ENCODE peak calls at places on chromosomes 3 and 15, in nine cellular contexts. One of them, this sample, is unnamed.

GRCh38 chr15:52082197-52083036 is 30.2 kb downstream of the BCL2L10 start:
- DNase-seq in AG04449: no peak
- DNase-seq in BJ: no peak
- DNase-seq in GM20000: peak; percentile 54
- DNase-seq in activated CD4-positive, alpha-beta memory T cell treated with anti-CD3 and anti-CD28 coated beads, Interleukin-2, amount 10 ng/mL, durations not matched to agents 7 days and 5 days: peak; percentile 19
- DNase-seq in frontal cortex: no peak
- DNase-seq in lower lobe of right lung: no peak
- DNase-seq in WERI-Rb-1: no peak
- DNase-seq in NCI-H2081: no peak
- DNase-seq in this sample: no peak

GRCh38 chr3:51384145-51384729 is 854 bp upstream of the MANF start:
- DNase-seq in AG04449: no peak
- DNase-seq in BJ: no peak
- DNase-seq in GM20000: peak; percentile 52
- DNase-seq in activated CD4-positive, alpha-beta memory T cell treated with anti-CD3 and anti-CD28 coated beads, Interleukin-2, amount 10 ng/mL, durations not matched to agents 7 days and 5 days: peak; percentile 39
- DNase-seq in frontal cortex: peak; percentile 58
- DNase-seq in lower lobe of right lung: no peak
- DNase-seq in WERI-Rb-1: no peak
- DNase-seq in NCI-H2081: no peak
- DNase-seq in this sample: no peak

GRCh38 chr3:31732548-31732947 is 199.8 kb downstream of the STT3B start:
- DNase-seq in AG04449: no peak
- DNase-seq in BJ: no peak
- DNase-seq in GM20000: no peak
- DNase-seq in activated CD4-positive, alpha-beta memory T cell treated with anti-CD3 and anti-CD28 coated beads, Interleukin-2, amount 10 ng/mL, durations not matched to agents 7 days and 5 days: no peak
- DNase-seq in frontal cortex: no peak
- DNase-seq in lower lobe of right lung: no peak
- DNase-seq in WERI-Rb-1: no peak
- DNase-seq in NCI-H2081: no peak
- DNase-seq in this sample: no peak

GRCh38 chr3:8724108-8724752 is 9.4 kb upstream of the CAV3 start:
- DNase-seq in AG04449: no peak
- DNase-seq in BJ: no peak
- DNase-seq in GM20000: no peak
- DNase-seq in activated CD4-positive, alpha-beta memory T cell treated with anti-CD3 and anti-CD28 coated beads, Interleukin-2, amount 10 ng/mL, durations not matched to agents 7 days and 5 days: no peak
- DNase-seq in frontal cortex: no peak
- DNase-seq in lower lobe of right lung: no peak
- DNase-seq in WERI-Rb-1: no peak
- DNase-seq in NCI-H2081: no peak
- DNase-seq in this sample: no peak

GRCh38 chr15:88288661-88289060 is 32.1 kb upstream of the NTRK3 start:
- DNase-seq in AG04449: no peak
- DNase-seq in BJ: no peak
- DNase-seq in GM20000: no peak
- DNase-seq in activated CD4-positive, alpha-beta memory T cell treated with anti-CD3 and anti-CD28 coated beads, Interleukin-2, amount 10 ng/mL, durations not matched to agents 7 days and 5 days: no peak
- DNase-seq in frontal cortex: no peak
- DNase-seq in lower lobe of right lung: no peak
- DNase-seq in WERI-Rb-1: no peak
- DNase-seq in NCI-H2081: no peak
- DNase-seq in this sample: no peak

GRCh38 chr3:181622365-181622764 is 89.4 kb upstream of the SOX2 start:
- DNase-seq in AG04449: no peak
- DNase-seq in BJ: no peak
- DNase-seq in GM20000: no peak
- DNase-seq in activated CD4-positive, alpha-beta memory T cell treated with anti-CD3 and anti-CD28 coated beads, Interleukin-2, amount 10 ng/mL, durations not matched to agents 7 days and 5 days: no peak
- DNase-seq in frontal cortex: no peak
- DNase-seq in lower lobe of right lung: no peak
- DNase-seq in WERI-Rb-1: no peak
- DNase-seq in NCI-H2081: no peak
- DNase-seq in this sample: no peak

GRCh38 chr15:74786659-74787165 is 4.8 kb downstream of the CSK start:
- DNase-seq in AG04449: no peak
- DNase-seq in BJ: no peak
- DNase-seq in GM20000: no peak
- DNase-seq in activated CD4-positive, alpha-beta memory T cell treated with anti-CD3 and anti-CD28 coated beads, Interleukin-2, amount 10 ng/mL, durations not matched to agents 7 days and 5 days: peak; percentile 54
- DNase-seq in frontal cortex: no peak
- DNase-seq in lower lobe of right lung: no peak
- DNase-seq in WERI-Rb-1: no peak
- DNase-seq in NCI-H2081: no peak
- DNase-seq in this sample: no peak

GRCh38 chr3:183560607-183561006 is 5.1 kb upstream of the KLHL6 start:
- DNase-seq in AG04449: no peak
- DNase-seq in BJ: no peak
- DNase-seq in GM20000: peak; percentile 47
- DNase-seq in activated CD4-positive, alpha-beta memory T cell treated with anti-CD3 and anti-CD28 coated beads, Interleukin-2, amount 10 ng/mL, durations not matched to agents 7 days and 5 days: no peak
- DNase-seq in frontal cortex: no peak
- DNase-seq in lower lobe of right lung: no peak
- DNase-seq in WERI-Rb-1: peak; percentile 28
- DNase-seq in NCI-H2081: peak; percentile 35
- DNase-seq in this sample: no peak

GRCh38 chr3:50815844-50816243 is 141.1 kb downstream of the DOCK3 start:
- DNase-seq in AG04449: no peak
- DNase-seq in BJ: no peak
- DNase-seq in GM20000: no peak
- DNase-seq in activated CD4-positive, alpha-beta memory T cell treated with anti-CD3 and anti-CD28 coated beads, Interleukin-2, amount 10 ng/mL, durations not matched to agents 7 days and 5 days: no peak
- DNase-seq in frontal cortex: no peak
- DNase-seq in lower lobe of right lung: no peak
- DNase-seq in WERI-Rb-1: no peak
- DNase-seq in NCI-H2081: no peak
- DNase-seq in this sample: no peak

GRCh38 chr15:74129411-74130088 is 836 bp upstream of the ISLR2 start:
- DNase-seq in AG04449: no peak
- DNase-seq in BJ: no peak
- DNase-seq in GM20000: no peak
- DNase-seq in activated CD4-positive, alpha-beta memory T cell treated with anti-CD3 and anti-CD28 coated beads, Interleukin-2, amount 10 ng/mL, durations not matched to agents 7 days and 5 days: no peak
- DNase-seq in frontal cortex: no peak
- DNase-seq in lower lobe of right lung: no peak
- DNase-seq in WERI-Rb-1: no peak
- DNase-seq in NCI-H2081: no peak
- DNase-seq in this sample: no peak

GRCh38 chr15:67187351-67187854 is 67.1 kb downstream of the AAGAB start:
- DNase-seq in AG04449: no peak
- DNase-seq in BJ: no peak
- DNase-seq in GM20000: no peak
- DNase-seq in activated CD4-positive, alpha-beta memory T cell treated with anti-CD3 and anti-CD28 coated beads, Interleukin-2, amount 10 ng/mL, durations not matched to agents 7 days and 5 days: peak; percentile 4
- DNase-seq in frontal cortex: no peak
- DNase-seq in lower lobe of right lung: no peak
- DNase-seq in WERI-Rb-1: no peak
- DNase-seq in NCI-H2081: no peak
- DNase-seq in this sample: no peak

GRCh38 chr15:78675206-78675605 is 34.2 kb upstream of the CHRNB4 start:
- DNase-seq in AG04449: no peak
- DNase-seq in BJ: no peak
- DNase-seq in GM20000: no peak
- DNase-seq in activated CD4-positive, alpha-beta memory T cell treated with anti-CD3 and anti-CD28 coated beads, Interleukin-2, amount 10 ng/mL, durations not matched to agents 7 days and 5 days: no peak
- DNase-seq in frontal cortex: no peak
- DNase-seq in lower lobe of right lung: no peak
- DNase-seq in WERI-Rb-1: no peak
- DNase-seq in NCI-H2081: no peak
- DNase-seq in this sample: no peak

GRCh38 chr15:55823191-55823670 is 80.3 kb upstream of the PRTG start:
- DNase-seq in AG04449: peak; percentile 78
- DNase-seq in BJ: peak; percentile 46
- DNase-seq in GM20000: no peak
- DNase-seq in activated CD4-positive, alpha-beta memory T cell treated with anti-CD3 and anti-CD28 coated beads, Interleukin-2, amount 10 ng/mL, durations not matched to agents 7 days and 5 days: no peak
- DNase-seq in frontal cortex: no peak
- DNase-seq in lower lobe of right lung: no peak
- DNase-seq in WERI-Rb-1: no peak
- DNase-seq in NCI-H2081: peak; percentile 24
- DNase-seq in this sample: peak; percentile 7

GRCh38 chr15:63466378-63467192 is 37.8 kb upstream of the USP3 start:
- DNase-seq in AG04449: no peak
- DNase-seq in BJ: no peak
- DNase-seq in GM20000: peak; percentile 85
- DNase-seq in activated CD4-positive, alpha-beta memory T cell treated with anti-CD3 and anti-CD28 coated beads, Interleukin-2, amount 10 ng/mL, durations not matched to agents 7 days and 5 days: peak; percentile 58
- DNase-seq in frontal cortex: peak; percentile 61
- DNase-seq in lower lobe of right lung: no peak
- DNase-seq in WERI-Rb-1: peak; percentile 71
- DNase-seq in NCI-H2081: peak; percentile 87
- DNase-seq in this sample: peak; percentile 55

GRCh38 chr15:69224383-69224782 is 63.9 kb downstream of the GLCE start:
- DNase-seq in AG04449: no peak
- DNase-seq in BJ: no peak
- DNase-seq in GM20000: no peak
- DNase-seq in activated CD4-positive, alpha-beta memory T cell treated with anti-CD3 and anti-CD28 coated beads, Interleukin-2, amount 10 ng/mL, durations not matched to agents 7 days and 5 days: no peak
- DNase-seq in frontal cortex: no peak
- DNase-seq in lower lobe of right lung: no peak
- DNase-seq in WERI-Rb-1: no peak
- DNase-seq in NCI-H2081: no peak
- DNase-seq in this sample: no peak

GRCh38 chr3:111915905-111916304 is 56.8 kb downstream of the PHLDB2 start:
- DNase-seq in AG04449: no peak
- DNase-seq in BJ: peak; percentile 45
- DNase-seq in GM20000: no peak
- DNase-seq in activated CD4-positive, alpha-beta memory T cell treated with anti-CD3 and anti-CD28 coated beads, Interleukin-2, amount 10 ng/mL, durations not matched to agents 7 days and 5 days: no peak
- DNase-seq in frontal cortex: no peak
- DNase-seq in lower lobe of right lung: no peak
- DNase-seq in WERI-Rb-1: no peak
- DNase-seq in NCI-H2081: no peak
- DNase-seq in this sample: no peak

GRCh38 chr3:186432189-186432588 is 70.2 kb upstream of the DGKG start:
- DNase-seq in AG04449: no peak
- DNase-seq in BJ: no peak
- DNase-seq in GM20000: peak; percentile 38
- DNase-seq in activated CD4-positive, alpha-beta memory T cell treated with anti-CD3 and anti-CD28 coated beads, Interleukin-2, amount 10 ng/mL, durations not matched to agents 7 days and 5 days: no peak
- DNase-seq in frontal cortex: no peak
- DNase-seq in lower lobe of right lung: no peak
- DNase-seq in WERI-Rb-1: no peak
- DNase-seq in NCI-H2081: no peak
- DNase-seq in this sample: no peak

GRCh38 chr3:183381179-183381578 is 47.2 kb downstream of the MCF2L2 start:
- DNase-seq in AG04449: no peak
- DNase-seq in BJ: no peak
- DNase-seq in GM20000: no peak
- DNase-seq in activated CD4-positive, alpha-beta memory T cell treated with anti-CD3 and anti-CD28 coated beads, Interleukin-2, amount 10 ng/mL, durations not matched to agents 7 days and 5 days: no peak
- DNase-seq in frontal cortex: no peak
- DNase-seq in lower lobe of right lung: no peak
- DNase-seq in WERI-Rb-1: no peak
- DNase-seq in NCI-H2081: peak; percentile 53
- DNase-seq in this sample: peak; percentile 55

GRCh38 chr3:183301937-183302580 is 49.0 kb downstream of the B3GNT5 start:
- DNase-seq in AG04449: no peak
- DNase-seq in BJ: no peak
- DNase-seq in GM20000: no peak
- DNase-seq in activated CD4-positive, alpha-beta memory T cell treated with anti-CD3 and anti-CD28 coated beads, Interleukin-2, amount 10 ng/mL, durations not matched to agents 7 days and 5 days: peak; percentile 19
- DNase-seq in frontal cortex: no peak
- DNase-seq in lower lobe of right lung: no peak
- DNase-seq in WERI-Rb-1: no peak
- DNase-seq in NCI-H2081: no peak
- DNase-seq in this sample: no peak

GRCh38 chr3:114632757-114633424 is 339.1 kb downstream of the TIGIT start:
- DNase-seq in AG04449: no peak
- DNase-seq in BJ: no peak
- DNase-seq in GM20000: no peak
- DNase-seq in activated CD4-positive, alpha-beta memory T cell treated with anti-CD3 and anti-CD28 coated beads, Interleukin-2, amount 10 ng/mL, durations not matched to agents 7 days and 5 days: no peak
- DNase-seq in frontal cortex: no peak
- DNase-seq in lower lobe of right lung: no peak
- DNase-seq in WERI-Rb-1: no peak
- DNase-seq in NCI-H2081: peak; percentile 16
- DNase-seq in this sample: no peak

GRCh38 chr3:141115752-141116541 is 64.8 kb downstream of the SPSB4 start:
- DNase-seq in AG04449: no peak
- DNase-seq in BJ: no peak
- DNase-seq in GM20000: no peak
- DNase-seq in activated CD4-positive, alpha-beta memory T cell treated with anti-CD3 and anti-CD28 coated beads, Interleukin-2, amount 10 ng/mL, durations not matched to agents 7 days and 5 days: no peak
- DNase-seq in frontal cortex: no peak
- DNase-seq in lower lobe of right lung: no peak
- DNase-seq in WERI-Rb-1: no peak
- DNase-seq in NCI-H2081: no peak
- DNase-seq in this sample: no peak

GRCh38 chr3:38627956-38628355 is 21.5 kb downstream of the SCN5A start:
- DNase-seq in AG04449: no peak
- DNase-seq in BJ: no peak
- DNase-seq in GM20000: peak; percentile 42
- DNase-seq in activated CD4-positive, alpha-beta memory T cell treated with anti-CD3 and anti-CD28 coated beads, Interleukin-2, amount 10 ng/mL, durations not matched to agents 7 days and 5 days: peak; percentile 26
- DNase-seq in frontal cortex: no peak
- DNase-seq in lower lobe of right lung: no peak
- DNase-seq in WERI-Rb-1: peak; percentile 67
- DNase-seq in NCI-H2081: no peak
- DNase-seq in this sample: no peak

GRCh38 chr3:49469876-49470713 is at the start of gene DAG1:
- DNase-seq in AG04449: no peak
- DNase-seq in BJ: peak; percentile 84
- DNase-seq in GM20000: peak; percentile 99
- DNase-seq in activated CD4-positive, alpha-beta memory T cell treated with anti-CD3 and anti-CD28 coated beads, Interleukin-2, amount 10 ng/mL, durations not matched to agents 7 days and 5 days: peak; percentile 97
- DNase-seq in frontal cortex: peak; percentile 98
- DNase-seq in lower lobe of right lung: peak; percentile 98
- DNase-seq in WERI-Rb-1: peak; percentile 98
- DNase-seq in NCI-H2081: peak; percentile 94
- DNase-seq in this sample: peak; percentile 89

GRCh38 chr3:100602506-100603444 is 6.6 kb upstream of the ADGRG7 start:
- DNase-seq in AG04449: no peak
- DNase-seq in BJ: no peak
- DNase-seq in GM20000: peak; percentile 24
- DNase-seq in activated CD4-positive, alpha-beta memory T cell treated with anti-CD3 and anti-CD28 coated beads, Interleukin-2, amount 10 ng/mL, durations not matched to agents 7 days and 5 days: no peak
- DNase-seq in frontal cortex: no peak
- DNase-seq in lower lobe of right lung: no peak
- DNase-seq in WERI-Rb-1: no peak
- DNase-seq in NCI-H2081: peak; percentile 22
- DNase-seq in this sample: peak; percentile 45

GRCh38 chr3:192514754-192515660 is 212.3 kb downstream of the FGF12 start:
- DNase-seq in AG04449: no peak
- DNase-seq in BJ: no peak
- DNase-seq in GM20000: no peak
- DNase-seq in activated CD4-positive, alpha-beta memory T cell treated with anti-CD3 and anti-CD28 coated beads, Interleukin-2, amount 10 ng/mL, durations not matched to agents 7 days and 5 days: no peak
- DNase-seq in frontal cortex: peak; percentile 30
- DNase-seq in lower lobe of right lung: peak; percentile 42
- DNase-seq in WERI-Rb-1: peak; percentile 85
- DNase-seq in NCI-H2081: peak; percentile 89
- DNase-seq in this sample: no peak

GRCh38 chr15:80991446-80991845 is 1.8 kb upstream of the MESD start:
- DNase-seq in AG04449: no peak
- DNase-seq in BJ: no peak
- DNase-seq in GM20000: no peak
- DNase-seq in activated CD4-positive, alpha-beta memory T cell treated with anti-CD3 and anti-CD28 coated beads, Interleukin-2, amount 10 ng/mL, durations not matched to agents 7 days and 5 days: peak; percentile 64
- DNase-seq in frontal cortex: no peak
- DNase-seq in lower lobe of right lung: no peak
- DNase-seq in WERI-Rb-1: no peak
- DNase-seq in NCI-H2081: no peak
- DNase-seq in this sample: no peak

GRCh38 chr3:172218350-172219323 is 179.3 kb downstream of the FNDC3B start:
- DNase-seq in AG04449: no peak
- DNase-seq in BJ: no peak
- DNase-seq in GM20000: no peak
- DNase-seq in activated CD4-positive, alpha-beta memory T cell treated with anti-CD3 and anti-CD28 coated beads, Interleukin-2, amount 10 ng/mL, durations not matched to agents 7 days and 5 days: no peak
- DNase-seq in frontal cortex: no peak
- DNase-seq in lower lobe of right lung: no peak
- DNase-seq in WERI-Rb-1: no peak
- DNase-seq in NCI-H2081: no peak
- DNase-seq in this sample: peak; percentile 45

GRCh38 chr3:195914648-195915473 is 6.5 kb upstream of the TNK2 start:
- DNase-seq in AG04449: peak; percentile 87
- DNase-seq in BJ: peak; percentile 86
- DNase-seq in GM20000: peak; percentile 92
- DNase-seq in activated CD4-positive, alpha-beta memory T cell treated with anti-CD3 and anti-CD28 coated beads, Interleukin-2, amount 10 ng/mL, durations not matched to agents 7 days and 5 days: peak; percentile 95
- DNase-seq in frontal cortex: peak; percentile 91
- DNase-seq in lower lobe of right lung: peak; percentile 95
- DNase-seq in WERI-Rb-1: peak; percentile 78
- DNase-seq in NCI-H2081: no peak
- DNase-seq in this sample: peak; percentile 96

GRCh38 chr3:31710123-31710841 is 177.6 kb downstream of the STT3B start:
- DNase-seq in AG04449: no peak
- DNase-seq in BJ: no peak
- DNase-seq in GM20000: no peak
- DNase-seq in activated CD4-positive, alpha-beta memory T cell treated with anti-CD3 and anti-CD28 coated beads, Interleukin-2, amount 10 ng/mL, durations not matched to agents 7 days and 5 days: no peak
- DNase-seq in frontal cortex: no peak
- DNase-seq in lower lobe of right lung: no peak
- DNase-seq in WERI-Rb-1: no peak
- DNase-seq in NCI-H2081: no peak
- DNase-seq in this sample: no peak

GRCh38 chr15:31278056-31278445 is 48.6 kb upstream of the KLF13 start:
- DNase-seq in AG04449: no peak
- DNase-seq in BJ: no peak
- DNase-seq in GM20000: no peak
- DNase-seq in activated CD4-positive, alpha-beta memory T cell treated with anti-CD3 and anti-CD28 coated beads, Interleukin-2, amount 10 ng/mL, durations not matched to agents 7 days and 5 days: peak; percentile 9
- DNase-seq in frontal cortex: no peak
- DNase-seq in lower lobe of right lung: no peak
- DNase-seq in WERI-Rb-1: no peak
- DNase-seq in NCI-H2081: no peak
- DNase-seq in this sample: no peak

GRCh38 chr15:83926116-83926515 is 272.2 kb downstream of the ADAMTSL3 start:
- DNase-seq in AG04449: no peak
- DNase-seq in BJ: no peak
- DNase-seq in GM20000: no peak
- DNase-seq in activated CD4-positive, alpha-beta memory T cell treated with anti-CD3 and anti-CD28 coated beads, Interleukin-2, amount 10 ng/mL, durations not matched to agents 7 days and 5 days: no peak
- DNase-seq in frontal cortex: no peak
- DNase-seq in lower lobe of right lung: no peak
- DNase-seq in WERI-Rb-1: no peak
- DNase-seq in NCI-H2081: no peak
- DNase-seq in this sample: no peak

This sample was measured in LNCaP clone FGC.